ENCODE peak calls at places on chromosomes 12 and 14, in ten cellular contexts. Z, Y, E, K, A, I, F, G, J and V are unnamed samples. For H3K4me1, the result is how much of the 10 kb centered on the place peaks cover.

GRCh38 chr12:27123642-27124041 is 41.3 kb upstream of the C12orf71 start:
- DNase-seq in G (no peak), Y (no peak), F (no peak), E (no peak), K (no peak), A (no peak), Z (peak), J (peak), I (no peak), V (no peak)

GRCh38 chr14:36653412-36653811 is 8.2 kb upstream of the PAX9 start:
- DNase-seq in E (no peak), J (no peak), A (no peak), G (no peak), Z (no peak), Y (no peak), K (no peak), F (no peak), I (no peak), V (no peak)

GRCh38 chr12:42483534-42483857 is 106.0 kb downstream of the PRICKLE1 start:
- DNase-seq in E (peak), G (peak), Z (peak), F (no peak), Y (no peak), J (no peak), I (no peak), A (no peak), K (peak), V (peak)

GRCh38 chr14:39434401-39434800 is 2.2 kb upstream of the FBXO33 start:
- DNase-seq in K (no peak), Z (peak), Y (no peak), A (no peak), J (no peak), F (no peak), E (peak), I (no peak), G (no peak), V (no peak)

GRCh38 chr12:104736307-104736706 is 221.8 kb downstream of the SLC41A2 start:
- DNase-seq in F (no peak), Y (no peak), I (no peak), A (no peak), G (no peak), E (peak), Z (no peak), K (no peak), J (no peak), V (no peak)

GRCh38 chr12:92585106-92585775 is 117.5 kb upstream of the PLEKHG7 start:
- DNase-seq in Z (no peak), G (no peak), K (no peak), I (no peak), J (no peak), Y (no peak), E (no peak), A (no peak), F (no peak), V (no peak)

GRCh38 chr14:101018561-101019290 is 115.2 kb upstream of the RTL1 start:
- DNase-seq in F (no peak), Y (no peak), Z (no peak), G (peak), A (peak), I (no peak), J (no peak), K (peak), E (no peak), V (no peak)

GRCh38 chr12:60180298-60180697 is 584.5 kb downstream of the SLC16A7 start:
- DNase-seq in A (no peak), G (no peak), Z (no peak), E (no peak), F (no peak), Y (no peak), I (no peak), J (no peak), K (no peak), V (no peak)

GRCh38 chr12:31423405-31423804 is 97.5 kb upstream of the SINHCAF start:
- DNase-seq in Y (no peak), F (no peak), E (no peak), K (no peak), I (no peak), G (no peak), A (no peak), Z (no peak), J (no peak), V (no peak)

GRCh38 chr14:19949218-19949617 is 18.5 kb downstream of the OR4K1 start:
- DNase-seq in F (no peak), E (no peak), Y (no peak), J (no peak), A (no peak), G (no peak), I (no peak), Z (no peak), K (no peak), V (no peak)

GRCh38 chr12:78674311-78675085 is 190.1 kb upstream of the SYT1 start:
- DNase-seq in Z (no peak), A (no peak), F (no peak), K (no peak), E (peak), J (no peak), Y (no peak), I (no peak), G (no peak), V (no peak)

GRCh38 chr12:25591132-25591531 is 38.0 kb upstream of the LMNTD1 start:
- DNase-seq in E (no peak), Z (no peak), K (peak), G (no peak), I (no peak), F (no peak), Y (no peak), A (no peak), J (no peak), V (no peak)

GRCh38 chr12:110537605-110538409 is 35.7 kb downstream of the RAD9B start:
- DNase-seq in J (no peak), E (no peak), F (peak), I (peak), Y (peak), A (peak), G (no peak), Z (peak), K (peak), V (peak)

GRCh38 chr14:32813401-32813800 is 125.3 kb upstream of the NPAS3 start:
- DNase-seq in A (no peak), Y (no peak), I (no peak), E (no peak), K (no peak), G (no peak), F (no peak), J (no peak), Z (no peak), V (no peak)

GRCh38 chr14:36068777-36069534 is 107.6 kb downstream of the PTCSC3 start:
- DNase-seq in E (peak), I (no peak), F (no peak), G (no peak), A (no peak), J (no peak), Z (peak), K (no peak), Y (no peak), V (no peak)

GRCh38 chr12:25005376-25005775 is 56.5 kb upstream of the BCAT1 start:
- DNase-seq in I (no peak), Y (no peak), A (no peak), K (no peak), Z (no peak), F (no peak), G (no peak), E (no peak), J (no peak), V (no peak)

GRCh38 chr14:90375934-90376333 is 20.9 kb upstream of the CALM1 start:
- DNase-seq in Y (no peak), I (no peak), G (no peak), E (no peak), F (no peak), K (no peak), Z (peak), A (no peak), J (no peak), V (no peak)

GRCh38 chr12:97312570-97313135 is 150.0 kb upstream of the RMST start:
- DNase-seq in K (peak), F (no peak), J (no peak), I (no peak), G (no peak), Y (no peak), Z (no peak), A (no peak), E (no peak), V (no peak)

DNA sequence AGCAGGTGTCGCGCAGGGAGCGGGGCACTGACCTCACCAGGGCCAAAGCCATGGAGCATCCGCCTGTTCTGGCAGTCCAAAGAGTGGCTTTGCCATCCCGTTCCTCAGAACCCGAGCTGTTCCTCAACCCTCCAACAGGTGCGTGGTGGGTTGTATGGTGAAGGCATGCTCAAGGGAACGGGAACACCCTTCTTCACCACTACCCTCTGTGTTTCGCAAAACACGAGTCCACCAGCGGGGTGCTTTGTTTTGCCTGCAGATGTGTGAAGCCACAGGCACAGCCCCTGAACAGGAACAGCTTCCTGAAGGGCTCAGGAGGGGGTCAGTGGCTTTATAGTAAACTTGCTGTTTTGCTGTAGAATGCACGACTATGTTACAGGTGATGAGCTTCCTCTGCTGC is 52.7 kb downstream of the SMOC1 start:
- DNase-seq in I (no peak), A (no peak), K (peak), J (no peak), Y (no peak), E (no peak), F (no peak), G (no peak), Z (no peak), V (no peak)
- TF ChIP-seq CTCF in I (no peak), A (no peak), K (no peak), J (no peak), Y (no peak), E (no peak), F (no peak), G (no peak), Z (no peak), V (no peak)

GRCh38 chr12:66719862-66720261 is 41.0 kb upstream of the GRIP1 start:
- DNase-seq in A (no peak), F (no peak), I (no peak), J (no peak), E (no peak), Z (no peak), Y (no peak), K (no peak), G (no peak), V (no peak)

GRCh38 chr12:66726531-66726930 is 47.7 kb upstream of the GRIP1 start:
- DNase-seq in F (no peak), Y (no peak), I (no peak), A (no peak), K (no peak), E (no peak), G (no peak), J (no peak), Z (no peak), V (no peak)

GRCh38 chr12:66725031-66725430 is 46.2 kb upstream of the GRIP1 start:
- DNase-seq in A (no peak), Y (no peak), K (no peak), Z (no peak), I (no peak), J (no peak), F (no peak), E (no peak), G (peak), V (no peak)

GRCh38 chr12:66724616-66725015 is 45.7 kb upstream of the GRIP1 start:
- DNase-seq in Z (peak), F (no peak), I (no peak), G (no peak), A (no peak), Y (no peak), E (no peak), K (no peak), J (no peak), V (no peak)
- H3K4me1 ChIP-seq in Z (under half), F (under half), I (under half), G (under half), A (under half), Y (under half), E (under half), K (under half), J (under half), V (under half)

GRCh38 chr12:1531160-1531653 is 63.2 kb downstream of the FBXL14 start:
- DNase-seq in Z (no peak), K (peak), A (no peak), J (no peak), E (no peak), G (peak), F (no peak), I (no peak), Y (no peak), V (no peak)

GRCh38 chr12:1531654-1532366 is 62.6 kb downstream of the FBXL14 start:
- DNase-seq in K (peak), Z (no peak), G (no peak), J (no peak), I (no peak), Y (no peak), E (no peak), F (no peak), A (no peak), V (no peak)

GRCh38 chr12:1533205-1533601 is 61.2 kb downstream of the FBXL14 start:
- DNase-seq in G (no peak), I (no peak), A (no peak), K (no peak), F (no peak), J (no peak), E (no peak), Y (no peak), Z (no peak), V (no peak)

GRCh38 chr12:1532796-1533195 is 61.6 kb downstream of the FBXL14 start:
- DNase-seq in G (no peak), Z (no peak), Y (no peak), I (no peak), F (no peak), E (no peak), K (peak), J (no peak), A (no peak), V (no peak)

DNA sequence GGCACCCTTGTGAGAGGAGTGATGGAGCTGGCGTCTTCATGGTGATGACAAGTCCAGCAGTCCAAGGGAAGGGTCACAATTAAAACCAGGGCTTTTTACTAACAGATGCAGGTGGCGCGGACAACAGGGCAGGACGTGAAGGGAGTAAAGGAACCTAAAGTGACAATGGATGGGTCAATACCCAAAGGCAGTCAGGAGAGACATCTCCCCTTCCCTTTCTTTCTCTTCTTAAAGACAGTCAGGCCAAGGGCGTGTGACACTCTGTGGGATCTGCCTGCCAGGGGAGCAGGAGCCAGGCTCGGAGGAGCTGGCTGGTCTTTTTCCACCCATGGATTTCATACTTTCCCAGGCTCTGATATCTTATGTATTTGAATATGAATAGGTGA is 62.0 kb downstream of the FBXL14 start:
- DNase-seq in J (no peak), Y (no peak), A (no peak), G (no peak), E (no peak), F (no peak), K (no peak), I (no peak), Z (no peak), V (no peak)
- H3K4me3 ChIP-seq in J (no peak), Y (no peak), A (no peak), G (no peak), E (peak), F (peak), K (no peak), I (no peak), Z (no peak), V (no peak)

GRCh38 chr12:65878540-65878939 is 54.3 kb downstream of the HMGA2 start:
- DNase-seq in A (no peak), G (no peak), Y (no peak), K (peak), J (no peak), E (no peak), I (no peak), Z (no peak), F (no peak), V (no peak)
- TF ChIP-seq CTCF in A (no peak), G (no peak), Y (no peak), K (peak), J (peak), E (peak), I (no peak), Z (peak), F (no peak), V (no peak)